ENCODE peak calls at places on chromosomes 6 and 20, in six cellular contexts. Q is PC-3, O is IMR-90, F is foreskin fibroblast, K is pancreas, M is fibroblast of lung. P is an unnamed sample.

GRCh38 chr6:109396319-109396718 is 14.1 kb upstream of the CD164 start:
- DNase-seq in K (no peak), F (no peak), O (no peak), Q (no peak), M (no peak), P (no peak)

GRCh38 chr6:148653138-148653776 is 93.6 kb upstream of the UST start:
- DNase-seq in M (no peak), O (no peak), K (no peak), Q (peak; percentile 33), F (no peak), P (no peak)

GRCh38 chr6:18323935-18324707 is 59.8 kb upstream of the DEK start:
- DNase-seq in Q (peak; percentile 78), O (peak; percentile 61), K (no peak), M (peak; percentile 68), F (peak; percentile 18), P (no peak)

GRCh38 chr6:157188213-157188612 is 135.1 kb downstream of the TMEM242 start:
- DNase-seq in F (no peak), O (peak; percentile 81), M (peak; percentile 46), Q (no peak), K (no peak), P (no peak)

GRCh38 chr6:40999498-41000070 is 39.4 kb downstream of the UNC5CL start:
- DNase-seq in K (no peak), M (peak; percentile 47), F (no peak), Q (peak; percentile 35), O (peak; percentile 32), P (no peak)

GRCh38 chr20:61307686-61308085 is 55.6 kb downstream of the CDH4 start:
- DNase-seq in M (no peak), K (no peak), F (no peak), O (no peak), Q (no peak), P (no peak)

GRCh38 chr20:59163641-59164530 is at the start of gene ZNF831:
- DNase-seq in K (no peak), F (no peak), M (no peak), Q (no peak), O (no peak), P (no peak)

GRCh38 chr6:131534654-131534956 is 38.4 kb upstream of the ARG1 start:
- DNase-seq in K (no peak), Q (no peak), F (no peak), O (no peak), M (no peak), P (no peak)

GRCh38 chr6:1535295-1535694 is 74.4 kb upstream of the FOXC1 start:
- DNase-seq in Q (peak; percentile 77), F (no peak), K (no peak), O (no peak), M (no peak), P (no peak)

GRCh38 chr6:43771210-43771857 is 1.3 kb downstream of the VEGFA start:
- DNase-seq in M (no peak), O (peak; percentile 45), K (peak; percentile 86), Q (peak; percentile 56), F (peak; percentile 47), P (no peak)

GRCh38 chr20:44714701-44715494 is at the start of gene CCN5:
- DNase-seq in Q (peak; percentile 89), F (peak; percentile 81), M (peak; percentile 92), O (peak; percentile 64), K (peak; percentile 89), P (no peak)

GRCh38 chr6:2800552-2801316 is 35.5 kb downstream of the WRNIP1 start:
- DNase-seq in Q (no peak), O (no peak), K (no peak), M (no peak), F (no peak), P (no peak)

GRCh38 chr20:34083137-34083536 is 28.9 kb downstream of the EIF2S2 start:
- DNase-seq in K (no peak), Q (peak; percentile 76), M (peak; percentile 96), O (peak; percentile 86), F (peak; percentile 66), P (peak; percentile 84)
- TF ChIP-seq CTCF in K (no peak), Q (peak; percentile 39), M (no peak), O (peak; percentile 10), F (no peak), P (peak; percentile 23)

DNA sequence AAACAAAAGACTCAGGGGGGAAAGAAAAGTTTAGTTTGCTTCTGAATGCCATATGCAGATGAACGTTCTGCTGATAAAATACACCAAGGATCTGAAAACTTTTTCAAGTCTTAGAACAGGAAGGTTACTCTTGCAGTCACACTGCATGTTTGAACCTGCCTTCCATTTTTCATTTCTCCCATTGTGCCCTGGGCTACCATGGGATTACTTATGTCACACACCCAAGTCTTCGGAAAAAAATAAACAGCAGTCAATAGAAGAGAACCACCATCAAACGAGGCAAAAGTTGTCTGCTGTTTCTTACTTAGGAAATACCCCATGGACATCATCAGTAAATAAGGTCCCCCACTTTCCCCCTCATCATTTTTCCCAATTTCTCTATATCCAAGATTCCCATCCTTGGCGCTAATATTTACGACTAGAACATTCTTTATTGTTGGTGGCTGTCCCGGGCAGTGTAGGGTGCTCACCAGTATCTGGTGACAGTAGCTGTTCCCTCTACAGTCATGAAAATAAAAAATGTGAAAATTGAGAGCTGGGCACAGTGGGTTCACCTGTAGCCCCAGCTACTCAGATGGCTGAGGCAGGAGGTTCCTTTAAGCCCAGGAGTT is 202.5 kb downstream of the BCAS1 start:
- DNase-seq in K (no peak), M (no peak), O (no peak), F (no peak), Q (no peak), P (no peak)
- H3K4me3 ChIP-seq in K (no peak overlapping the region), M (no peak overlapping the region), O (no peak overlapping the region), F (no peak overlapping the region), Q (peak overlapping the region; percentile 39), P (no peak overlapping the region)

GRCh38 chr20:43680976-43681375 is 14.1 kb downstream of the MYBL2 start:
- DNase-seq in Q (no peak), O (no peak), K (no peak), M (no peak), F (peak; percentile 45), P (no peak)

GRCh38 chr20:43676368-43676767 is 9.5 kb downstream of the MYBL2 start:
- DNase-seq in M (no peak), O (no peak), Q (no peak), K (no peak), F (no peak), P (no peak)

GRCh38 chr20:43681991-43682410 is 15.1 kb downstream of the MYBL2 start:
- DNase-seq in M (no peak), K (no peak), F (no peak), O (no peak), Q (no peak), P (no peak)

GRCh38 chr20:43682446-43682845 is 15.5 kb downstream of the MYBL2 start:
- DNase-seq in Q (no peak), M (no peak), F (no peak), O (no peak), K (no peak), P (no peak)

GRCh38 chr20:43681468-43681942 is 14.6 kb downstream of the MYBL2 start:
- DNase-seq in K (peak; percentile 69), F (no peak), M (no peak), O (no peak), Q (no peak), P (no peak)
- TF ChIP-seq CTCF in K (peak; percentile 40), F (no peak), M (no peak), O (no peak), Q (peak; percentile 30), P (no peak)

GRCh38 chr20:50169329-50169823 is 15.9 kb upstream of the PEDS1 start:
- DNase-seq in K (peak; percentile 89), F (no peak), M (peak; percentile 82), O (peak; percentile 76), Q (peak; percentile 99), P (no peak)

GRCh38 chr20:50175938-50176933 is 14.4 kb upstream of the CEBPB start:
- DNase-seq in K (no peak), Q (no peak), O (no peak), M (no peak), F (no peak), P (no peak)

GRCh38 chr20:50174456-50174855 is 16.2 kb upstream of the CEBPB start:
- DNase-seq in K (no peak), F (no peak), O (no peak), M (no peak), Q (no peak), P (no peak)

GRCh38 chr20:50170549-50171220 is 17.2 kb upstream of the PEDS1 start:
- DNase-seq in F (no peak), Q (no peak), O (no peak), M (no peak), K (no peak), P (no peak)

GRCh38 chr20:50172347-50173013 is 18.1 kb upstream of the CEBPB start:
- DNase-seq in F (peak; percentile 75), Q (no peak), O (peak; percentile 65), K (peak; percentile 89), M (peak; percentile 80), P (no peak)
- H3K4me3 ChIP-seq in F (peak overlapping the region; percentile 46), Q (no peak overlapping the region), O (peak overlapping the region; percentile 49), K (peak overlapping the region; percentile 29), M (peak overlapping the region; percentile 47), P (peak overlapping the region; percentile 50)

DNA sequence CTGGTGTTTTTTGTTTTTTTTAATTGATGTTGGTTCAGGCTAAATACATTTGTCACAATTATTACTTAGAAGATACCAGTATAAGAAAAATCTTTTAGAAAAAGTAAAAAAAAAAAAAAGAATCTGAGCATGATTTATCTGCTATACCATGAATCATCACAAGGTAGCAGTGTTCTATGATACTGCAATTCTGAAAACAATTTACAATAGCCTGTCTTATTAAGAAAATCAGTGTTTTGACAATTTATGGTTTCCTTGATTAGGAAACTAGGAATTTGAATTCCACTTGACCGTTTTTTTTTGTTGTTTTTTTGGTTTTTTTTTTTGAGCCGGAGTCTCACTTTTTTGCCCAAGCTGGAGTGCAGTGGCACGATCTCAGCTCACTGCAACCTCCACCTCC is 9.3 kb upstream of the MAK start:
- DNase-seq in F (no peak), M (no peak), Q (peak; percentile 29), O (no peak), K (no peak), P (no peak)
- TF ChIP-seq CTCF in F (no peak), M (no peak), Q (peak; percentile 57), O (peak; percentile 28), K (peak; percentile 9), P (peak; percentile 18)

GRCh38 chr20:1389703-1390385 is 3.0 kb downstream of the FKBP1A start:
- DNase-seq in M (no peak), K (no peak), Q (no peak), O (no peak), F (no peak), P (no peak)

GRCh38 chr20:1386323-1386722 is 6.5 kb downstream of the FKBP1A start:
- DNase-seq in M (no peak), K (no peak), F (no peak), O (no peak), Q (no peak), P (no peak)

GRCh38 chr20:1388253-1388652 is 4.6 kb downstream of the FKBP1A start:
- DNase-seq in M (no peak), Q (no peak), O (no peak), F (no peak), K (no peak), P (no peak)

GRCh38 chr20:1390552-1391403 is 2.1 kb downstream of the FKBP1A start:
- DNase-seq in F (no peak), M (no peak), O (no peak), Q (no peak), K (no peak), P (no peak)

GRCh38 chr20:1388706-1389483 is 4.0 kb downstream of the FKBP1A start:
- DNase-seq in K (no peak), M (no peak), F (no peak), Q (no peak), O (no peak), P (no peak)
- H3K4me3 ChIP-seq in K (no peak overlapping the region), M (no peak overlapping the region), F (no peak overlapping the region), Q (peak overlapping the region; percentile 40), O (no peak overlapping the region), P (no peak overlapping the region)